ENCODE peak calls at places on chromosomes 2 and 18, in eight cellular contexts. K, I, E, L, X, Z, O and T are unnamed samples.

GRCh38 chr2:240435955-240436625 is 627 bp downstream of the GPC1 start:
- DNase-seq in O (no peak), E (peak), Z (no peak), I (peak), X (no peak), K (no peak), L (no peak), T (peak)

GRCh38 chr2:239380831-239381708 is 19.8 kb downstream of the HDAC4 start:
- DNase-seq in X (no peak), O (no peak), K (no peak), Z (no peak), L (peak), I (peak), E (peak), T (no peak)

GRCh38 chr2:133766164-133766832 is 198.0 kb upstream of the NCKAP5 start:
- DNase-seq in I (no peak), O (no peak), E (no peak), L (no peak), Z (no peak), K (no peak), X (no peak), T (no peak)

GRCh38 chr18:27419646-27420045 is 234.5 kb upstream of the CHST9 start:
- DNase-seq in L (no peak), Z (no peak), I (no peak), O (no peak), X (no peak), E (no peak), K (no peak), T (no peak)

GRCh38 chr2:36468463-36469266 is 113.1 kb downstream of the CRIM1 start:
- DNase-seq in I (no peak), X (no peak), O (no peak), K (no peak), E (no peak), Z (no peak), L (no peak), T (no peak)

GRCh38 chr2:128637481-128638155 is 318.9 kb upstream of the HS6ST1 start:
- DNase-seq in Z (no peak), L (peak), I (peak), X (no peak), E (no peak), K (no peak), O (no peak), T (no peak)

GRCh38 chr2:37471994-37472393 is 127.6 kb downstream of the QPCT start:
- DNase-seq in I (no peak), L (no peak), Z (no peak), E (no peak), O (no peak), K (no peak), X (no peak), T (no peak)

GRCh38 chr18:3998698-3999333 is 456.3 kb downstream of the DLGAP1 start:
- DNase-seq in E (no peak), Z (peak), O (no peak), K (peak), L (no peak), I (no peak), X (peak), T (peak)

GRCh38 chr18:45355944-45356520 is 259.2 kb upstream of the SLC14A2 start:
- DNase-seq in Z (no peak), O (no peak), L (no peak), E (no peak), I (no peak), X (no peak), K (no peak), T (no peak)

GRCh38 chr2:138974651-138975050 is 194.5 kb upstream of the NXPH2 start:
- DNase-seq in K (no peak), I (no peak), X (peak), Z (no peak), L (no peak), E (no peak), O (no peak), T (no peak)

GRCh38 chr2:96859338-96859649 is 1.5 kb upstream of the ANKRD39 start:
- DNase-seq in Z (no peak), I (peak), E (no peak), X (no peak), K (no peak), O (no peak), L (no peak), T (no peak)